ENCODE peak calls at places on chromosomes 3 and 15, in ten cellular contexts. U is psoas muscle, Z is OCI-LY7, F is uterus, S is AG04450, O is GM23248, Q is ovary, R is left ventricle myocardium inferior, P is stomach, I is A549. T is an unnamed sample.

GRCh38 chr3:13890377-13891016 is 10.6 kb upstream of the WNT7A start:
- DNase-seq in U (peak; percentile 18), Q (no peak), I (no peak), O (no peak), R (no peak), F (no peak), S (no peak), P (no peak), Z (peak; percentile 46), T (peak; percentile 64)

GRCh38 chr15:81398456-81398855 is 24.4 kb upstream of the TMC3 start:
- DNase-seq in S (no peak), O (no peak), U (no peak), P (no peak), I (no peak), R (no peak), F (no peak), Q (no peak), Z (no peak), T (no peak)

GRCh38 chr15:25439456-25439836 is 622 bp upstream of the UBE3A start:
- DNase-seq in U (no peak), S (no peak), F (no peak), Z (peak; percentile 48), P (peak; percentile 27), R (no peak), O (peak; percentile 62), I (no peak), Q (no peak), T (no peak)

GRCh38 chr3:151581046-151581445 is 120.2 kb upstream of the IGSF10 start:
- DNase-seq in Z (no peak), Q (no peak), I (no peak), R (no peak), O (peak; percentile 37), F (no peak), P (no peak), U (no peak), S (no peak), T (no peak)

GRCh38 chr3:144407290-144407689 is 435.7 kb downstream of the DIPK2A start:
- DNase-seq in I (no peak), P (no peak), R (no peak), F (no peak), U (no peak), S (no peak), O (no peak), Z (no peak), Q (no peak), T (no peak)

GRCh38 chr3:41863024-41863423 is 98.9 kb downstream of the ULK4 start:
- DNase-seq in U (no peak), Q (no peak), S (no peak), Z (peak; percentile 8), P (no peak), F (no peak), R (no peak), I (no peak), O (no peak), T (no peak)

GRCh38 chr15:43100971-43101370 is 4.9 kb downstream of the UBR1 start:
- DNase-seq in Z (no peak), I (no peak), O (no peak), Q (no peak), R (no peak), S (no peak), U (no peak), P (no peak), F (no peak), T (no peak)

GRCh38 chr3:109702252-109702651 is 364.9 kb upstream of the DPPA4 start:
- DNase-seq in S (no peak), O (peak; percentile 4), Z (no peak), U (no peak), Q (no peak), P (no peak), I (no peak), R (no peak), F (no peak), T (peak; percentile 86)

GRCh38 chr15:59311245-59311644 is 61.4 kb downstream of the MYO1E start:
- DNase-seq in O (no peak), S (no peak), Z (no peak), U (no peak), I (no peak), P (no peak), R (no peak), Q (no peak), F (no peak), T (no peak)

GRCh38 chr3:143726727-143727126 is 121.5 kb downstream of the SLC9A9 start:
- DNase-seq in I (no peak), R (no peak), Q (no peak), O (peak; percentile 44), P (no peak), F (no peak), S (no peak), Z (no peak), U (no peak), T (no peak)

GRCh38 chr15:85899927-85900326 is 105.2 kb upstream of the KLHL25 start:
- DNase-seq in I (no peak), R (no peak), Q (no peak), Z (no peak), U (no peak), P (no peak), S (no peak), O (no peak), F (no peak), T (no peak)

GRCh38 chr3:71380096-71380495 is 203.4 kb downstream of the FOXP1 start:
- DNase-seq in Q (no peak), Z (no peak), U (no peak), R (no peak), O (no peak), S (no peak), I (peak; percentile 8), F (no peak), P (no peak), T (no peak)

GRCh38 chr15:33242669-33243191 is 48.2 kb upstream of the FMN1 start:
- DNase-seq in S (no peak), F (no peak), O (peak; percentile 54), P (no peak), I (no peak), U (no peak), Q (no peak), Z (peak; percentile 44), R (no peak), T (no peak)

GRCh38 chr3:169822983-169823382 is 10.3 kb upstream of the LRRC34 start:
- DNase-seq in I (no peak), O (no peak), U (no peak), F (no peak), P (no peak), R (no peak), S (no peak), Z (no peak), Q (no peak), T (no peak)

GRCh38 chr3:128277378-128278049 is 124.2 kb downstream of the EEFSEC start:
- DNase-seq in U (no peak), Q (no peak), P (no peak), F (no peak), O (no peak), Z (no peak), S (no peak), R (no peak), I (no peak), T (no peak)

GRCh38 chr3:127961963-127962362 is 46.9 kb downstream of the KBTBD12 start:
- DNase-seq in S (no peak), P (peak; percentile 37), I (peak; percentile 51), R (no peak), U (no peak), O (peak; percentile 60), F (no peak), Q (no peak), Z (no peak), T (no peak)

DNA sequence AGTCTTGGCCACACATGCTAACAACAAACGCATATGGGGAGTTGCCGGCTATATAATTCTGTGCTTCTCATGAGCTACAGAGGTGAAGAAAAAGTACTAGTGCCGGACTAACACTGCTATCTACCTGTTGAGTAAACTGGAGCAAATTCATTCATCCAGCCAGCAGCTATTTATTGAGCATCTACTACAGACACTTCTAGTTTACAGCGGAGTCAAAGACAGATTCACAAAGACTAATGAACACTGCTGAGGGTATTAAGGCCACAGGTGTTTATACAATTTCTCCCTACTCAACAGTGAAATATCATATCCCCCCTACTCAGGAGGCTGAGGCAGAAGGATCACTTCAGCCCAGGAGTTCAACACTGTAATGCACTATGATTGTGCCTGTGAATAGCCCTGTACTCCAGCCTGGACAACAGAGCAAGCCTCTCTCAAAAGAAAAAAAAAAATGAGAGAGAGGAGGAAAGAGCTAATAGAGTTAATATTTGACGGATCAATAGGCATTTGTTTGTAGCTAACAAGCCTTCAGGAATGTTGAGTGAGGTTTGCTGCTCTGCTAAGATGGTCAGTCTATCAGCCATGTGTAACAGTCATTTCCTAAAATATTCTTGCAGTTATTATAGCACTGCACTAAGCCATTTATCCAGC is 17.8 kb downstream of the ADCY5 start:
- DNase-seq in F (no peak), U (no peak), Z (no peak), S (no peak), O (no peak), P (no peak), Q (no peak), I (no peak), R (no peak), T (no peak)
- H3K27ac ChIP-seq in F (no peak overlapping the region), U (no peak overlapping the region), Z (no peak overlapping the region), S (no peak overlapping the region), O (no peak overlapping the region), P (peak overlapping the region; percentile 82), Q (no peak overlapping the region), I (no peak overlapping the region), R (peak overlapping the region; percentile 89), T (no peak overlapping the region)

GRCh38 chr3:193418576-193419373 is 40.2 kb upstream of the ATP13A5 start:
- DNase-seq in P (no peak), U (no peak), R (no peak), S (no peak), O (no peak), Q (no peak), F (no peak), I (no peak), Z (no peak), T (no peak)
- H3K9me3 ChIP-seq in P (peaks cover 8% of the 10 kb centered on the region), U (peaks cover 8% of the 10 kb centered on the region), R (peaks cover 64% of the 10 kb centered on the region), S (peaks cover 14% of the 10 kb centered on the region), O (no peaks in the 10 kb centered on the region), Q (no peaks in the 10 kb centered on the region), F (no peaks in the 10 kb centered on the region), I (no peaks in the 10 kb centered on the region), Z (no peaks in the 10 kb centered on the region), T (no peaks in the 10 kb centered on the region)

DNA sequence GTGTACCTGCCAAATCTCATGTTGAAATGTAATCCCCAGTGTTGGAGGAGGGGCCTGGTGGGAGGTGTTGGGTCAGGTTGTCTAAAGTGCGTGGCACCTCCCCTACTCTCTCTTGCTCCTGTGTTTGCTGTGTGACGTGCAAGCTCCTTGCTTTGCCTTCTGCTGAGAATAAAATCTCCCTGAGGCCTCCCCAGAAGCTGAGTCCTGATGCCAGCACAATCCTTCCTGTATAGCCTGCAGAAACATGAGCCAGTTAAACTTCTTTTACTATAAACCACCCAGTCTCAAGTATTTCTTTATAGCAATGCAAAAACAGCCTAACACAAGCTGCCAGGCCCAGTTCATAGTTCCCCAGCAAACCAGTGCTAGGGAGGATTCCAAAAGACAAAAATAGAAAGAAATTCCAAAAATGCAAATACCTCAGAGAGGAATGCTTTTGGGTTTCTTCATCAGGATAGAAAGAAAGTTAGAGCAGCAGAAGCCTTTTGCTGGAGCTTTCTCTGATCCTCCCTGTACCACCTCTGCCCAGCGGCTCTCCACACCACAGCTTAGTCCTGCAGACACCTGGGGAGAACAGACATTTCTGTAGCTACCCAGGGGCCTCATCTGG is 25.9 kb upstream of the CDV3 start:
- DNase-seq in I (no peak), Z (no peak), R (peak; percentile 16), P (peak; percentile 78), Q (peak; percentile 33), O (peak; percentile 74), S (no peak), F (peak; percentile 25), U (no peak), T (no peak)
- H3K27ac ChIP-seq in I (peak overlapping the region; percentile 73), Z (no peak overlapping the region), R (peak overlapping the region; percentile 76), P (peak overlapping the region; percentile 49), Q (peak overlapping the region; percentile 5), O (peak overlapping the region; percentile 70), S (peak overlapping the region; percentile 86), F (peak overlapping the region; percentile 72), U (no peak overlapping the region), T (no peak overlapping the region)

GRCh38 chr3:487580-487979 is 291.0 kb downstream of the CHL1 start:
- DNase-seq in I (no peak), F (no peak), U (no peak), R (no peak), S (no peak), Z (no peak), P (no peak), Q (no peak), O (peak; percentile 51), T (no peak)
- H3K9me3 ChIP-seq in I (no peaks in the 10 kb centered on the region), F (no peaks in the 10 kb centered on the region), U (no peaks in the 10 kb centered on the region), R (peaks cover 4% of the 10 kb centered on the region), S (peaks cover under 1% of the 10 kb centered on the region), Z (no peaks in the 10 kb centered on the region), P (no peaks in the 10 kb centered on the region), Q (no peaks in the 10 kb centered on the region), O (no peaks in the 10 kb centered on the region), T (no peaks in the 10 kb centered on the region)

T was measured in DND-41.